ENCODE peak calls at places on chromosome 20, in five cellular contexts. T is neuronal stem cell, O is GM23338, A is fibroblast of mammary gland, D is anterior cingulate cortex. X is an unnamed sample.

GRCh38 chr20:63215101-63216040 is 560 bp downstream of the YTHDF1 start:
- DNase-seq in D (no peak), O (peak; percentile 78), A (peak; percentile 67), T (no peak), X (peak; percentile 76)

GRCh38 chr20:23649242-23649641 is 11.5 kb upstream of the CST3 start:
- DNase-seq in O (no peak), A (no peak), D (no peak), T (no peak), X (no peak)

GRCh38 chr20:19256085-19256484 is 43.6 kb downstream of the SLC24A3 start:
- DNase-seq in A (peak; percentile 28), O (no peak), T (no peak), D (no peak), X (no peak)

GRCh38 chr20:57346477-57346876 is 4.6 kb upstream of the RAE1 start:
- DNase-seq in D (peak; percentile 31), O (peak; percentile 88), T (peak; percentile 76), A (peak; percentile 78), X (peak; percentile 91)

GRCh38 chr20:10540636-10541493 is 105.8 kb downstream of the SLX4IP start:
- DNase-seq in D (no peak), A (peak; percentile 93), T (no peak), O (no peak), X (peak; percentile 34)

GRCh38 chr20:54056762-54057639 is 13.4 kb downstream of the BCAS1 start:
- DNase-seq in T (no peak), A (no peak), O (no peak), D (no peak), X (peak; percentile 34)

GRCh38 chr20:59625214-59625922 is 21.0 kb downstream of the PHACTR3 start:
- DNase-seq in D (peak; percentile 28), T (no peak), A (no peak), O (no peak), X (no peak)

GRCh38 chr20:36368400-36368799 is 62.3 kb downstream of the DLGAP4 start:
- DNase-seq in A (no peak), D (no peak), T (no peak), O (no peak), X (no peak)

GRCh38 chr20:61488030-61488429 is 236.0 kb downstream of the CDH4 start:
- DNase-seq in O (no peak), A (no peak), T (no peak), D (no peak), X (no peak)

GRCh38 chr20:25360631-25361286 is 29.9 kb downstream of the ABHD12 start:
- DNase-seq in O (no peak), A (peak; percentile 49), T (no peak), D (no peak), X (no peak)

GRCh38 chr20:37676440-37676839 is 17.4 kb upstream of the CTNNBL1 start:
- DNase-seq in A (no peak), O (no peak), T (no peak), D (no peak), X (no peak)

GRCh38 chr20:13290724-13291123 is 69.7 kb downstream of the ISM1 start:
- DNase-seq in O (no peak), A (no peak), T (no peak), D (no peak), X (no peak)

GRCh38 chr20:52340036-52340634 is 148.6 kb upstream of the ZFP64 start:
- DNase-seq in O (peak; percentile 34), T (no peak), D (no peak), A (peak; percentile 1), X (peak; percentile 50)

GRCh38 chr20:62707981-62708521 is 585 bp upstream of the NTSR1 start:
- DNase-seq in D (no peak), A (no peak), O (peak; percentile 87), T (no peak), X (peak; percentile 80)

GRCh38 chr20:23231561-23232218 is 118.9 kb upstream of the NXT1 start:
- DNase-seq in A (peak; percentile 81), D (no peak), T (no peak), O (no peak), X (no peak)

GRCh38 chr20:44752099-44752931 is 6.7 kb downstream of the KCNK15 start:
- DNase-seq in A (no peak), D (no peak), T (no peak), O (no peak), X (no peak)

GRCh38 chr20:42864116-42864515 is 325.6 kb downstream of the PTPRT start:
- DNase-seq in D (no peak), T (no peak), O (no peak), A (no peak), X (no peak)

GRCh38 chr20:53826090-53826489 is 232.5 kb upstream of the ZNF217 start:
- DNase-seq in O (no peak), D (no peak), A (no peak), T (no peak), X (no peak)

GRCh38 chr20:61955668-61956395 is 109.8 kb downstream of the TAF4 start:
- DNase-seq in D (no peak), A (no peak), T (no peak), O (no peak), X (no peak)

GRCh38 chr20:50343490-50344179 is 153.0 kb downstream of the CEBPB start:
- DNase-seq in O (no peak), T (no peak), D (no peak), A (no peak), X (no peak)

GRCh38 chr20:25310921-25311728 is 63.2 kb downstream of the PYGB start:
- DNase-seq in T (no peak), O (no peak), D (no peak), A (peak; percentile 88), X (no peak)

GRCh38 chr20:438581-439469 is 23.5 kb downstream of the TBC1D20 start:
- DNase-seq in O (no peak), D (no peak), A (no peak), T (no peak), X (no peak)

GRCh38 chr20:5356921-5357320 is 40.2 kb upstream of the PROKR2 start:
- DNase-seq in D (no peak), O (no peak), A (no peak), T (no peak), X (no peak)

GRCh38 chr20:1391640-1392442 is 1.0 kb downstream of the FKBP1A start:
- DNase-seq in D (no peak), O (peak; percentile 64), A (peak; percentile 76), T (no peak), X (peak; percentile 24)

GRCh38 chr20:51563597-51564332 is 21.2 kb upstream of the NFATC2 start:
- DNase-seq in A (peak; percentile 80), T (no peak), D (no peak), O (peak; percentile 79), X (peak; percentile 72)

GRCh38 chr20:48697845-48698491 is 129.8 kb downstream of the PREX1 start:
- DNase-seq in D (peak; percentile 35), T (no peak), A (peak; percentile 47), O (no peak), X (peak; percentile 98)

GRCh38 chr20:49028684-49029083 is 17.4 kb upstream of the CSE1L start:
- DNase-seq in D (no peak), A (peak; percentile 35), O (peak; percentile 53), T (no peak), X (peak; percentile 49)

GRCh38 chr20:59939052-59939878 is 840 bp downstream of the PPP1R3D start:
- DNase-seq in T (no peak), O (peak; percentile 69), A (peak; percentile 8), D (no peak), X (peak; percentile 49)